ENCODE peak calls at places on chromosomes 16 and 17, in nine cellular contexts. K is choroid plexus epithelial cell; Z is CD4-positive, alpha-beta T cell; T is AG09319; V is uterus; I is AG04450; X is pancreas; F is heart left ventricle; O is GM13977. B is an unnamed sample.

GRCh38 chr17:29590261-29590978 is 972 bp upstream of the GIT1 start:
- DNase-seq in K (peak), Z (no peak), T (no peak), V (peak), I (no peak), X (no peak), F (peak), O (no peak), B (no peak)

GRCh38 chr17:10875984-10876555 is 38.2 kb upstream of the PIRT start:
- DNase-seq in K (peak), Z (no peak), T (no peak), V (peak), I (no peak), X (peak), F (peak), O (peak), B (no peak)

GRCh38 chr16:48126801-48127644 is 28.8 kb downstream of the ABCC12 start:
- DNase-seq in K (peak), Z (no peak), T (peak), V (no peak), I (peak), X (peak), F (no peak), O (no peak), B (peak)

GRCh38 chr16:9148376-9149015 is 57.1 kb downstream of the HAPSTR1 start:
- DNase-seq in K (no peak), Z (no peak), T (no peak), V (no peak), I (no peak), X (no peak), F (no peak), O (no peak), B (no peak)

GRCh38 chr17:28728364-28729200 is at the start of gene NEK8:
- DNase-seq in K (peak), Z (peak), T (peak), V (peak), I (peak), X (peak), F (peak), O (peak), B (peak)

GRCh38 chr17:60036796-60037677 is 41.7 kb downstream of the HEATR6 start:
- DNase-seq in K (peak), Z (peak), T (peak), V (peak), I (peak), X (peak), F (peak), O (peak), B (peak)

GRCh38 chr17:49063652-49064051 is 66.5 kb downstream of the IGF2BP1 start:
- DNase-seq in K (peak), Z (no peak), T (no peak), V (no peak), I (no peak), X (no peak), F (no peak), O (no peak), B (no peak)

GRCh38 chr16:56732832-56733231 is 2.9 kb downstream of the NUP93 start:
- DNase-seq in K (no peak), Z (no peak), T (no peak), V (no peak), I (no peak), X (no peak), F (no peak), O (peak), B (no peak)

GRCh38 chr17:79742951-79743476 is 12.3 kb downstream of the ENPP7 start:
- DNase-seq in K (no peak), Z (no peak), T (no peak), V (no peak), I (no peak), X (no peak), F (no peak), O (peak), B (no peak)

GRCh38 chr16:65343556-65343955 is 221.7 kb upstream of the CDH11 start:
- DNase-seq in K (no peak), Z (no peak), T (no peak), V (no peak), I (no peak), X (no peak), F (no peak), O (no peak), B (no peak)

GRCh38 chr17:73936908-73937627 is 266.4 kb upstream of the RPL38 start:
- DNase-seq in K (no peak), Z (no peak), T (no peak), V (no peak), I (no peak), X (no peak), F (no peak), O (no peak), B (no peak)

GRCh38 chr16:64428463-64428862 is 693.4 kb downstream of the CDH11 start:
- DNase-seq in K (peak), Z (no peak), T (peak), V (no peak), I (peak), X (no peak), F (no peak), O (no peak), B (no peak)

GRCh38 chr16:17724242-17724898 is 253.6 kb upstream of the XYLT1 start:
- DNase-seq in K (peak), Z (no peak), T (peak), V (no peak), I (peak), X (no peak), F (no peak), O (no peak), B (no peak)

GRCh38 chr17:2624292-2624731 is 30.9 kb downstream of the PAFAH1B1 start:
- DNase-seq in K (peak), Z (no peak), T (no peak), V (no peak), I (no peak), X (no peak), F (no peak), O (no peak), B (no peak)

GRCh38 chr16:25298165-25298872 is 40.7 kb upstream of the ZKSCAN2 start:
- DNase-seq in K (no peak), Z (no peak), T (no peak), V (no peak), I (no peak), X (no peak), F (no peak), O (no peak), B (no peak)

GRCh38 chr16:64206877-64207276 is 915.0 kb downstream of the CDH11 start:
- DNase-seq in K (no peak), Z (no peak), T (no peak), V (no peak), I (no peak), X (no peak), F (peak), O (no peak), B (no peak)

GRCh38 chr17:42672038-42672437 is 4.8 kb downstream of the PLEKHH3 start:
- DNase-seq in K (no peak), Z (no peak), T (no peak), V (peak), I (no peak), X (no peak), F (no peak), O (no peak), B (peak)

GRCh38 chr16:23485257-23485614 is 25.1 kb downstream of the GGA2 start:
- DNase-seq in K (no peak), Z (no peak), T (no peak), V (no peak), I (no peak), X (no peak), F (no peak), O (no peak), B (no peak)

GRCh38 chr16:11117576-11118211 is 138.3 kb downstream of the SOCS1 start:
- DNase-seq in K (no peak), Z (no peak), T (no peak), V (no peak), I (no peak), X (no peak), F (no peak), O (peak), B (no peak)

GRCh38 chr16:1865902-1866690 is 5.9 kb downstream of the MEIOB start:
- DNase-seq in K (no peak), Z (no peak), T (no peak), V (no peak), I (no peak), X (no peak), F (no peak), O (no peak), B (no peak)
- TF ChIP-seq CTCF in K (no peak), Z (no peak), T (no peak), V (no peak), I (no peak), X (no peak), F (no peak), O (no peak), B (no peak)

GRCh38 chr16:29784901-29785500 is 5.5 kb upstream of the KIF22 start:
- DNase-seq in K (peak), Z (peak), T (no peak), V (peak), I (no peak), X (peak), F (peak), O (peak), B (no peak)
- TF ChIP-seq CTCF in K (peak), Z (peak), T (peak), V (peak), I (peak), X (peak), F (peak), O (peak), B (peak)

DNA sequence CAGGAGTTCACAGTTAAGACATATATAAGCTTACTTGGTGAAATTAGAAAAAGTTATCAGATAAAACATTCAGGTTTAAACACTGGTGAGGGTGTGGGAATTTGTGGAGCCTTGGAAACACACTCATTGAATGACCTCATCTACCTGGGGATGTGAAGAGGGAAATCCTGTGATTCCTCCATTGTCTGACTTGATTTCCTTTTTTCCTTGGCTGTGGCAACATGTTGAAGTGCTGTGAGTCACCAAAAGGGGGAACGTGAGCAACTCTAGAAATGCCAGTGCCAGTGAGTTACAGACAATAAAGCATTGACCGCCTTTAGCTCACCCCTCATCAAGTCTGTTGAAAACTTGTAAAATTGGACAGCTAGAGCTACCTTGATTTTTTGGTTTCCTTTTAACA is 1.8 kb downstream of the HMOX2 start:
- DNase-seq in K (peak), Z (no peak), T (no peak), V (no peak), I (no peak), X (no peak), F (no peak), O (no peak), B (no peak)
- TF ChIP-seq CTCF in K (peak), Z (no peak), T (peak), V (no peak), I (peak), X (no peak), F (peak), O (no peak), B (peak)

GRCh38 chr17:65530158-65530984 is 31.1 kb downstream of the AXIN2 start:
- DNase-seq in K (no peak), Z (no peak), T (no peak), V (no peak), I (no peak), X (no peak), F (no peak), O (no peak), B (peak)

GRCh38 chr17:65530985-65531507 is 30.4 kb downstream of the AXIN2 start:
- DNase-seq in K (peak), Z (no peak), T (peak), V (no peak), I (peak), X (peak), F (peak), O (no peak), B (no peak)

GRCh38 chr17:65532491-65532890 is 29.0 kb downstream of the AXIN2 start:
- DNase-seq in K (no peak), Z (no peak), T (no peak), V (no peak), I (no peak), X (peak), F (no peak), O (no peak), B (peak)

GRCh38 chr17:65533056-65533745 is 28.2 kb downstream of the AXIN2 start:
- DNase-seq in K (no peak), Z (no peak), T (no peak), V (no peak), I (no peak), X (peak), F (no peak), O (no peak), B (peak)

GRCh38 chr17:65531508-65532431 is 29.7 kb downstream of the AXIN2 start:
- DNase-seq in K (peak), Z (no peak), T (peak), V (peak), I (peak), X (peak), F (peak), O (no peak), B (peak)
- TF ChIP-seq CTCF in K (peak), Z (no peak), T (peak), V (no peak), I (peak), X (no peak), F (peak), O (no peak), B (no peak)

DNA sequence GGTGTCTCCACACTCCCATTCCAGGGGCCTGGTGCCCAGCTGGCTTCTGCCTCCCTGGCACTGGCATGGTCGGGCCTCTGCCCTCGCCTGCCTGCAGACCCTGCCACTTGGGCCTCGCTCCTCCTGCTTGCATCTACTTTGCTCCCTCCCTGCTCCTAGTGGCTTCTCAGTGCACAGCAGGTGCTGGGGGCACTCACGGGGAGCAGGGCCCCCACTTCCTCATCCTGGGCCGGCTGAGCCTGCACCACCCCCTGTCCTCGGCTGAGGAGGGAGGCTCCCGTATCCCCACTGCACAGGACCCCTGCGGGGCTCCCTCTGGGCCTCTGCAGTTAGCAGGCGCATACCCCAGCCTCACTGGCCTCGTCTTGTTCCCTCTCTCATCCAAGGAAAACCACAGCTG is 35.2 kb downstream of the CIBAR2 start:
- DNase-seq in K (no peak), Z (no peak), T (no peak), V (no peak), I (no peak), X (no peak), F (no peak), O (no peak), B (no peak)
- TF ChIP-seq CTCF in K (no peak), Z (no peak), T (no peak), V (no peak), I (no peak), X (no peak), F (no peak), O (no peak), B (no peak)

DNA sequence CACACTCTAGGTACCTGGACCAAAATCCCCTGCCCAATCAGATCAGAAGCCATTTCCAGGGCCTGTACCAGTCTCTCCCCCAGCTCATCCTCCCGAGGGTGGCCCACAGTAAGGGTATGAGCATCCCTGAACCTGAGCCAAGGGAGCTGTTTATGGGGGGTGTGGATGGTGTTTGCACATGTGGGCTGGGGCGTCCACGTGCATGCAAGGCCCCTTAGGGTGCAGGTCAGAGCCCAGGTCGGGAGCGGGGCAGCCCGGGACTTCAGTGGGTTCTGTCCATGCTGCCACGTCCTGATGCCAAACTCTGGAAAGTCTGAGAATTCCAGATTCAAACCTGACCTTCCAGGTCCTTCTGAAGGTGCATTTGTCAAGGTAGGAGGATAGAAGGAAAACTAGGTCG is 9.8 kb downstream of the MILR1 start:
- DNase-seq in K (no peak), Z (no peak), T (no peak), V (no peak), I (no peak), X (no peak), F (no peak), O (no peak), B (no peak)
- TF ChIP-seq CTCF in K (no peak), Z (no peak), T (no peak), V (no peak), I (no peak), X (no peak), F (no peak), O (no peak), B (no peak)

DNA sequence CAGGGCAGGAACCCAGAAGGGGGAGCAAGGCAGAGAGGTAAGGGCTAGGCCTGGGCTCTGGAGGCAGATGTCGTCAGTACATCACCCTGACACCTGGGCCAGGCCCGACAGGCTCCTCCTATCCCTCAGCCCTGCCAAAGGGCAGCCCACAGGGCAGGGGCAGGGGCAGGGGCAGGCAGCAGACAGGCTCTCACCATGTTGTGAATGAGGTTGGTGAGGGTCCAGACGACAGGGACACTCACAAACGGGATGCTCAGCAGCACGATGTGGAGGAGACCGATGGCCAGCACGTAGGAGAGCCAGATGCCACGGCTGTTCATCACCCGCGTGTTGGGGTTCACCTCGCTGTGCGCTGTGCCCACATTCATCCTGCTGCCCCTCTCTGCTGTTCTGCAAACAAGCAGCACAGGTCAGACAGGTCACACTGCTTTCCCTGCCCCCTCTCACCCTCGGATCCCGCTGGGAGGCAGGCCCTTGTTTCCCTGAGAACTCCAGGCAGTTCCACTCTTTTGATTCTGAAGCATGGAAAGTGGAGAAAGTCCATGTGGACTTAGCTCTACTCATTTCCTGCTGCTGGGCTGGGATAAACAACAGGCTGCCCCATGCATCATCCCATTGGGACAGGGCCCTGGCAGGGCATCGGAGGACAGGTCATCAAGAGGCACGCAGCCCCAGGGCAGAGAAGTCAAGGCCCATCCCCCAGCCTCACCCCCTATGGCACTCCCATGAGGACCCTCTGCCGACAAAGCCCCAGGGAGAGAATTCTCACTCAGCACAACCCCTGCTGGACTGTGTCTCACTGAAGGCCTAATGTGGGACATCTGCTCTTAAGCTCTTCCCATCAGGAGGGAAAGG is 3.3 kb downstream of the ORMDL3 start:
- DNase-seq in K (peak), Z (no peak), T (no peak), V (no peak), I (no peak), X (no peak), F (no peak), O (no peak), B (no peak)
- TF ChIP-seq CTCF in K (peak), Z (no peak), T (peak), V (no peak), I (no peak), X (no peak), F (no peak), O (no peak), B (no peak)

DNA sequence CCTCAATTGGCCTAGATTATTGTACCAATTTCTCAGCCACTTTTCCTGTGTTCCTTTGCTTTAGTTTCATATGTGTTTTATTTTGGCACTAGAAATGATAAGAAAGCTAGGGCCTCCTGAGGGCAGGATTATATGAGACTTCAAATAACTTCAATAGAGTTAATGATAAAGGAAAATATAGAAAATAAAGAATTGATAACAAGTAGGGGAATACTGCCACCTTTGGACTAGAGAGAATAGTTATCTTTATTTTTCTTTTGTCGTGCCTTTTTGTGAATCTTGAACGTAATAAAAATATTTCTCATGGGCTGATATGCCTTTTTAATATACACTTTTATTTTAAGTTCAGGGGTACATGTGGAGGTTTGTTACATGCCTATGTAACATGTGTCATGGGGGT is 29.3 kb upstream of the RBL2 start:
- DNase-seq in K (peak), Z (no peak), T (no peak), V (no peak), I (no peak), X (no peak), F (no peak), O (no peak), B (no peak)
- TF ChIP-seq CTCF in K (peak), Z (no peak), T (no peak), V (no peak), I (no peak), X (no peak), F (no peak), O (no peak), B (peak)

GRCh38 chr17:19867094-19867653 is 562 bp downstream of the ULK2 start:
- DNase-seq in K (peak), Z (peak), T (peak), V (peak), I (no peak), X (peak), F (peak), O (peak), B (peak)
- TF ChIP-seq CTCF in K (peak), Z (no peak), T (peak), V (peak), I (peak), X (no peak), F (peak), O (no peak), B (no peak)

GRCh38 chr16:53043986-53044571 is 8.6 kb downstream of the CHD9NB start:
- DNase-seq in K (peak), Z (no peak), T (no peak), V (no peak), I (no peak), X (peak), F (no peak), O (no peak), B (no peak)

GRCh38 chr16:53041196-53041977 is 11.3 kb downstream of the CHD9NB start:
- DNase-seq in K (peak), Z (no peak), T (no peak), V (peak), I (no peak), X (no peak), F (peak), O (no peak), B (peak)

GRCh38 chr16:53045554-53046250 is 7.0 kb downstream of the CHD9NB start:
- DNase-seq in K (no peak), Z (no peak), T (no peak), V (no peak), I (no peak), X (no peak), F (no peak), O (no peak), B (no peak)

GRCh38 chr16:53042235-53042645 is 10.5 kb downstream of the CHD9NB start:
- DNase-seq in K (no peak), Z (no peak), T (no peak), V (no peak), I (no peak), X (no peak), F (no peak), O (no peak), B (no peak)

GRCh38 chr16:53043462-53043861 is 9.2 kb downstream of the CHD9NB start:
- DNase-seq in K (peak), Z (no peak), T (no peak), V (no peak), I (no peak), X (no peak), F (no peak), O (no peak), B (no peak)
- TF ChIP-seq CTCF in K (no peak), Z (no peak), T (no peak), V (no peak), I (no peak), X (no peak), F (no peak), O (no peak), B (no peak)

B was measured in RWPE2.